ENCODE peak calls at places on chromosomes 5 and 9, in seven cellular contexts. One of them, this sample, is unnamed.

GRCh38 chr5:56995605-56996004 is 43.7 kb upstream of the MIER3 start:
- DNase-seq in A549: no peak
- DNase-seq in Peyer's patch: peak; percentile 60
- DNase-seq in uterus: no peak
- DNase-seq in HCT116: no peak
- DNase-seq in lower leg skin: no peak
- DNase-seq in gastrocnemius medialis: no peak
- DNase-seq in this sample: no peak

GRCh38 chr9:115088856-115089255 is 29.1 kb downstream of the TNC start:
- DNase-seq in A549: no peak
- DNase-seq in Peyer's patch: no peak
- DNase-seq in uterus: no peak
- DNase-seq in HCT116: no peak
- DNase-seq in lower leg skin: no peak
- DNase-seq in gastrocnemius medialis: no peak
- DNase-seq in this sample: no peak

GRCh38 chr9:84620338-84620737 is 49.2 kb upstream of the NTRK2 start:
- DNase-seq in A549: no peak
- DNase-seq in Peyer's patch: no peak
- DNase-seq in uterus: no peak
- DNase-seq in HCT116: no peak
- DNase-seq in lower leg skin: no peak
- DNase-seq in gastrocnemius medialis: no peak
- DNase-seq in this sample: no peak

GRCh38 chr5:7592910-7593309 is 197.0 kb downstream of the ADCY2 start:
- DNase-seq in A549: peak; percentile 5
- DNase-seq in Peyer's patch: no peak
- DNase-seq in uterus: no peak
- DNase-seq in HCT116: no peak
- DNase-seq in lower leg skin: no peak
- DNase-seq in gastrocnemius medialis: no peak
- DNase-seq in this sample: no peak

GRCh38 chr9:137224850-137225694 is at the start of gene CYSRT1:
- DNase-seq in A549: no peak
- DNase-seq in Peyer's patch: peak; percentile 70
- DNase-seq in uterus: no peak
- DNase-seq in HCT116: no peak
- DNase-seq in lower leg skin: no peak
- DNase-seq in gastrocnemius medialis: no peak
- DNase-seq in this sample: no peak

GRCh38 chr9:20376042-20376441 is 246.3 kb downstream of the MLLT3 start:
- DNase-seq in A549: no peak
- DNase-seq in Peyer's patch: no peak
- DNase-seq in uterus: no peak
- DNase-seq in HCT116: no peak
- DNase-seq in lower leg skin: no peak
- DNase-seq in gastrocnemius medialis: no peak
- DNase-seq in this sample: no peak

GRCh38 chr5:39120052-39120420 is 45.8 kb upstream of the RICTOR start:
- DNase-seq in A549: no peak
- DNase-seq in Peyer's patch: no peak
- DNase-seq in uterus: no peak
- DNase-seq in HCT116: no peak
- DNase-seq in lower leg skin: no peak
- DNase-seq in gastrocnemius medialis: no peak
- DNase-seq in this sample: no peak

GRCh38 chr5:68285075-68285827 is 69.7 kb downstream of the PIK3R1 start:
- DNase-seq in A549: no peak
- DNase-seq in Peyer's patch: no peak
- DNase-seq in uterus: no peak
- DNase-seq in HCT116: no peak
- DNase-seq in lower leg skin: no peak
- DNase-seq in gastrocnemius medialis: no peak
- DNase-seq in this sample: no peak

GRCh38 chr9:100129772-100130171 is 30.7 kb downstream of the INVS start:
- DNase-seq in A549: no peak
- DNase-seq in Peyer's patch: no peak
- DNase-seq in uterus: no peak
- DNase-seq in HCT116: no peak
- DNase-seq in lower leg skin: no peak
- DNase-seq in gastrocnemius medialis: no peak
- DNase-seq in this sample: no peak

GRCh38 chr9:130893250-130894101 is 3.1 kb downstream of the QRFP start:
- DNase-seq in A549: peak; percentile 67
- DNase-seq in Peyer's patch: no peak
- DNase-seq in uterus: no peak
- DNase-seq in HCT116: no peak
- DNase-seq in lower leg skin: no peak
- DNase-seq in gastrocnemius medialis: no peak
- DNase-seq in this sample: peak; percentile 48

GRCh38 chr9:137301086-137301947 is 754 bp downstream of the NRARP start:
- DNase-seq in A549: peak; percentile 85
- DNase-seq in Peyer's patch: no peak
- DNase-seq in uterus: no peak
- DNase-seq in HCT116: peak; percentile 29
- DNase-seq in lower leg skin: peak; percentile 85
- DNase-seq in gastrocnemius medialis: no peak
- DNase-seq in this sample: peak; percentile 26

GRCh38 chr9:126630458-126631237 is 16.9 kb downstream of the LMX1B start:
- DNase-seq in A549: no peak
- DNase-seq in Peyer's patch: no peak
- DNase-seq in uterus: no peak
- DNase-seq in HCT116: no peak
- DNase-seq in lower leg skin: no peak
- DNase-seq in gastrocnemius medialis: no peak
- DNase-seq in this sample: no peak

GRCh38 chr9:36316629-36317317 is 58.5 kb upstream of the GNE start:
- DNase-seq in A549: no peak
- DNase-seq in Peyer's patch: no peak
- DNase-seq in uterus: no peak
- DNase-seq in HCT116: no peak
- DNase-seq in lower leg skin: no peak
- DNase-seq in gastrocnemius medialis: no peak
- DNase-seq in this sample: peak; percentile 32

GRCh38 chr9:127754761-127755557 is 19.9 kb upstream of the TOR2A start:
- DNase-seq in A549: no peak
- DNase-seq in Peyer's patch: no peak
- DNase-seq in uterus: no peak
- DNase-seq in HCT116: no peak
- DNase-seq in lower leg skin: no peak
- DNase-seq in gastrocnemius medialis: no peak
- DNase-seq in this sample: no peak

GRCh38 chr9:85940832-85941616 is at the start of gene NAA35:
- DNase-seq in A549: peak; percentile 97
- DNase-seq in Peyer's patch: peak; percentile 100
- DNase-seq in uterus: peak; percentile 99
- DNase-seq in HCT116: peak; percentile 97
- DNase-seq in lower leg skin: peak; percentile 100
- DNase-seq in gastrocnemius medialis: peak; percentile 98
- DNase-seq in this sample: peak; percentile 99
- TF ChIP-seq POLR2A in A549: peak; percentile 74
- TF ChIP-seq POLR2A in Peyer's patch: peak; percentile 6
- TF ChIP-seq POLR2A in uterus: peak; percentile 63
- TF ChIP-seq POLR2A in HCT116: no peak
- TF ChIP-seq POLR2A in lower leg skin: peak; percentile 20
- TF ChIP-seq POLR2A in gastrocnemius medialis: peak; percentile 60
- TF ChIP-seq POLR2A in this sample: no peak

GRCh38 chr9:113317777-113318176 is 14.6 kb upstream of the RNF183 start:
- DNase-seq in A549: no peak
- DNase-seq in Peyer's patch: no peak
- DNase-seq in uterus: no peak
- DNase-seq in HCT116: no peak
- DNase-seq in lower leg skin: no peak
- DNase-seq in gastrocnemius medialis: no peak
- DNase-seq in this sample: no peak
- TF ChIP-seq CTCF in A549: no peak
- TF ChIP-seq CTCF in Peyer's patch: no peak
- TF ChIP-seq CTCF in uterus: no peak
- TF ChIP-seq CTCF in HCT116: peak; percentile 17
- TF ChIP-seq CTCF in lower leg skin: no peak
- TF ChIP-seq CTCF in gastrocnemius medialis: no peak
- TF ChIP-seq CTCF in this sample: no peak

GRCh38 chr5:147782053-147783028 is at the start of gene JAKMIP2:
- DNase-seq in A549: peak; percentile 26
- DNase-seq in Peyer's patch: peak; percentile 75
- DNase-seq in uterus: peak; percentile 64
- DNase-seq in HCT116: no peak
- DNase-seq in lower leg skin: peak; percentile 84
- DNase-seq in gastrocnemius medialis: peak; percentile 35
- DNase-seq in this sample: peak; percentile 42
- TF ChIP-seq POLR2A in A549: no peak
- TF ChIP-seq POLR2A in Peyer's patch: no peak
- TF ChIP-seq POLR2A in uterus: no peak
- TF ChIP-seq POLR2A in HCT116: no peak
- TF ChIP-seq POLR2A in lower leg skin: no peak
- TF ChIP-seq POLR2A in gastrocnemius medialis: no peak
- TF ChIP-seq POLR2A in this sample: peak; percentile 22

DNA sequence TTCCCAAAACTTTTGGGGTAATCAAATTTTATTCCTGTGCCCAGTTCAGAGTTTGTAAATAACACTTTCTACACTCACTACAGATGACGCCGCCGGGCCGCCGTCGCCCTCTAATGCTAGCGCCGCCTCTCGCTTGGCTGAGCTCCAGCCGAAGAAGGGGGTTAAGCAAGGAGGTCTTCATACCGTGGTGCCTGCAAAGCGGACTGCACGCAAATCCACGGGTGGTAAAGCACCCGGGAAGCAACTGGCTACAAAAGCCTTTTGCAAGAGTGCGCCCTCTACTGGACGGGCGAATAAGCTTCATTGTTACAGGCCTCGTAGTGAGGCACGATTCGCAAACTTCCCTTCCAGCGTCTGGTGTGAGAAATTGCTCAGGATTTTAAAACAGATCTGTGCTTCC is 280.4 kb downstream of the MEF2C start:
- DNase-seq in A549: peak; percentile 44
- DNase-seq in Peyer's patch: peak; percentile 53
- DNase-seq in uterus: no peak
- DNase-seq in HCT116: peak; percentile 10
- DNase-seq in lower leg skin: no peak
- DNase-seq in gastrocnemius medialis: no peak
- DNase-seq in this sample: peak; percentile 11
- TF ChIP-seq CTCF in A549: peak; percentile 42
- TF ChIP-seq CTCF in Peyer's patch: peak; percentile 18
- TF ChIP-seq CTCF in uterus: no peak
- TF ChIP-seq CTCF in HCT116: peak; percentile 92
- TF ChIP-seq CTCF in lower leg skin: no peak
- TF ChIP-seq CTCF in gastrocnemius medialis: no peak
- TF ChIP-seq CTCF in this sample: no peak

GRCh38 chr5:181246276-181247050 is 2.8 kb upstream of the RACK1 start:
- DNase-seq in A549: peak; percentile 88
- DNase-seq in Peyer's patch: peak; percentile 94
- DNase-seq in uterus: peak; percentile 90
- DNase-seq in HCT116: peak; percentile 62
- DNase-seq in lower leg skin: peak; percentile 98
- DNase-seq in gastrocnemius medialis: peak; percentile 91
- DNase-seq in this sample: peak; percentile 95
- TF ChIP-seq POLR2A in A549: peak; percentile 48
- TF ChIP-seq POLR2A in Peyer's patch: peak; percentile 62
- TF ChIP-seq POLR2A in uterus: peak; percentile 71
- TF ChIP-seq POLR2A in HCT116: peak; percentile 19
- TF ChIP-seq POLR2A in lower leg skin: peak; percentile 63
- TF ChIP-seq POLR2A in gastrocnemius medialis: peak; percentile 92
- TF ChIP-seq POLR2A in this sample: peak; percentile 84

DNA sequence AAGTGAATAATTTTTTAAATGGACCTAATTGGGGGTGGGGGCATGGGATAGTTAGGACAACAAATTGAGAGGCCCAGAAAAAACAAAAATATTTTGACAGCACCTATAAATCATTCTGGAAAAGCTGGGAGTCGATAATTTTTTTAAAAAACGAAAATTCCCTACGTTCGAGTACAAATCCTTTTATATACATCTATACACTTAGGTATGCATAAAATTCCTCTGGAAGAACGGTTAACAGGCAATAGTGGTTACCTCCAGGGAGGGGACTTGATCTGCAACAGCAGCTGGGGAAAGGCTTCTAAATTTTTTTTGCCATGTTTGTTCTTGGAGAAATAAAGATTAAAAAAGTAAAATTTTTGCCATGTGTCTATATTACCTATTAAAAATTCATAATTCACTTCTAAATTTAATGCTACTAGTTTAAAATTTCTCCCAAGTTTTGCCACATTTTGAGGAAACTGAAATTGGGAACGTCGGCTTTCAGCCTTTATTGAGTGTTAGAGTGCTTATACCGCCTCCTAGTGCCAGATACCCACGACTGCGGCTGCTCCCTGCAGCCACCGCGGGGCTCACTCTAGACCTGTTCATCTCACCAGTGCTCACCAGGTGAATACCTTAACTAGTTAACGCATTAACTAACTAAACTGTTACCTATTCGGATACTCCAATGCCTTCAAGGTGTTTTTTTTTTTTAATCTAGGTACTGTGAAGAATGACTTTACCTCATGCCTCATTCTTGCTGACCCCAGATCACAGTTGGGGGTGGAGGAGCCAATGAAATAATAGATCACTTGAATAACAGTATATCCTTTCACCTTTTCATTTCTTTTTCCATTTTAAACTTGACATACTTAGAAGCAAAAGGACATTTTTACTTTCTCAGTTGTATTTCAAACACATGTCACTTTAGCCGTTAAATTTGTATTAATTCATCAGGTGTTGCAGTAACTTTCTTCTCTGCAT is 1.8 kb upstream of the BHMT start:
- DNase-seq in A549: peak; percentile 36
- DNase-seq in Peyer's patch: peak; percentile 52
- DNase-seq in uterus: no peak
- DNase-seq in HCT116: peak; percentile 29
- DNase-seq in lower leg skin: no peak
- DNase-seq in gastrocnemius medialis: no peak
- DNase-seq in this sample: no peak
- TF ChIP-seq CTCF in A549: peak; percentile 45
- TF ChIP-seq CTCF in Peyer's patch: peak; percentile 25
- TF ChIP-seq CTCF in uterus: no peak
- TF ChIP-seq CTCF in HCT116: peak; percentile 84
- TF ChIP-seq CTCF in lower leg skin: no peak
- TF ChIP-seq CTCF in gastrocnemius medialis: peak; percentile 24
- TF ChIP-seq CTCF in this sample: no peak

DNA sequence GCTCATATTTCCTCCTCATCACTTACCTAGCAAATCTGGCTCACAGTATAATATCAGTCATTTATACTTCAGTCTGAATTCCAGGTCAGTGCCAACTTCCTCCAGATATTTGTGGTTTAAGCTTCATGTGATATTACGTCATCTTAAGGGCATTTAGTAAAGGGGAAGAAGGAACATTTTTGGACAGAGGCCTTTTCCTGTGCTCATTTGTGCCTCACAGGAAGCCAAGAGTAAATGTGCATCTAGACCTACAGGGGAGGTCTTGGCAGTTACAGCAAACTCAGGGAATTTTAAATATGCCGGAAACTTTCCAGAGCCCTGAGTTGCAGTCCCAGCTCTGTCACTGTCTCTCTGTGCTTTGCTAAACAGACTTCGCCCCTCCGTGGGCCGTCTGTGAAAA is 12.3 kb upstream of the KCNIP1 start:
- DNase-seq in A549: no peak
- DNase-seq in Peyer's patch: no peak
- DNase-seq in uterus: peak; percentile 19
- DNase-seq in HCT116: no peak
- DNase-seq in lower leg skin: no peak
- DNase-seq in gastrocnemius medialis: no peak
- DNase-seq in this sample: no peak
- TF ChIP-seq POLR2A in A549: no peak
- TF ChIP-seq POLR2A in Peyer's patch: no peak
- TF ChIP-seq POLR2A in uterus: no peak
- TF ChIP-seq POLR2A in HCT116: no peak
- TF ChIP-seq POLR2A in lower leg skin: no peak
- TF ChIP-seq POLR2A in gastrocnemius medialis: no peak
- TF ChIP-seq POLR2A in this sample: no peak

This sample was measured in transverse colon.